ENCODE peak calls at places on chromosome 13, in six cellular contexts. N is mesendoderm, L is IMR-90, F is fibroblast of the conjunctiva, D is heart right ventricle, J is small intestine. Y is an unnamed sample.

GRCh38 chr13:96958286-96958891 is 35.9 kb downstream of the OXGR1 start:
- DNase-seq in N (peak), L (peak), F (peak), D (no peak), J (peak), Y (no peak)

GRCh38 chr13:93279982-93280381 is 53.4 kb downstream of the GPC6 start:
- DNase-seq in N (no peak), L (no peak), F (no peak), D (no peak), J (no peak), Y (no peak)

GRCh38 chr13:102191951-102192461 is 209.8 kb downstream of the FGF14 start:
- DNase-seq in N (no peak), L (peak), F (no peak), D (no peak), J (no peak), Y (peak)

GRCh38 chr13:107185889-107186288 is 618.0 kb upstream of the ARGLU1 start:
- DNase-seq in N (no peak), L (peak), F (no peak), D (no peak), J (no peak), Y (no peak)

GRCh38 chr13:98542568-98543379 is 34.1 kb downstream of the STK24 start:
- DNase-seq in N (no peak), L (no peak), F (no peak), D (no peak), J (no peak), Y (no peak)

GRCh38 chr13:36282818-36283432 is 14.7 kb downstream of the CCDC169 start:
- DNase-seq in N (peak), L (peak), F (no peak), D (no peak), J (peak), Y (no peak)

GRCh38 chr13:39777527-39778061 is 122.1 kb downstream of the COG6 start:
- DNase-seq in N (peak), L (peak), F (peak), D (no peak), J (peak), Y (no peak)

GRCh38 chr13:107808388-107808787 is 406.9 kb downstream of the LIG4 start:
- DNase-seq in N (no peak), L (peak), F (no peak), D (no peak), J (no peak), Y (no peak)

GRCh38 chr13:112690242-112690943 is 555 bp downstream of the ATP11A start:
- DNase-seq in N (no peak), L (peak), F (no peak), D (peak), J (peak), Y (peak)

GRCh38 chr13:73913043-73913740 is 221.0 kb downstream of the KLF12 start:
- DNase-seq in N (peak), L (peak), F (no peak), D (no peak), J (no peak), Y (no peak)

GRCh38 chr13:73722120-73722519 is 412.1 kb downstream of the KLF12 start:
- DNase-seq in N (peak), L (peak), F (peak), D (no peak), J (peak), Y (no peak)

GRCh38 chr13:51223284-51224270 is 1.4 kb downstream of the FAM124A start:
- DNase-seq in N (peak), L (no peak), F (no peak), D (no peak), J (no peak), Y (no peak)

GRCh38 chr13:113814435-113814821 is 49.4 kb downstream of the GAS6 start:
- DNase-seq in N (no peak), L (peak), F (no peak), D (no peak), J (no peak), Y (no peak)

GRCh38 chr13:33321686-33322473 is 36.3 kb upstream of the STARD13 start:
- DNase-seq in N (no peak), L (peak), F (no peak), D (no peak), J (no peak), Y (no peak)

GRCh38 chr13:29922281-29922821 is 71.9 kb upstream of the UBL3 start:
- DNase-seq in N (no peak), L (peak), F (no peak), D (no peak), J (no peak), Y (no peak)

GRCh38 chr13:33958964-33959363 is 141.0 kb downstream of the RFC3 start:
- DNase-seq in N (no peak), L (no peak), F (no peak), D (no peak), J (no peak), Y (no peak)

GRCh38 chr13:32650705-32651311 is 64.6 kb downstream of the PDS5B start:
- DNase-seq in N (peak), L (peak), F (peak), D (no peak), J (peak), Y (no peak)

GRCh38 chr13:53272873-53273272 is 244.3 kb downstream of the OLFM4 start:
- DNase-seq in N (peak), L (no peak), F (no peak), D (no peak), J (no peak), Y (no peak)

GRCh38 chr13:45340422-45341033 is 455 bp downstream of the TPT1 start:
- DNase-seq in N (peak), L (peak), F (peak), D (peak), J (peak), Y (peak)

GRCh38 chr13:109100705-109101104 is 471.3 kb downstream of the MYO16 start:
- DNase-seq in N (peak), L (no peak), F (no peak), D (no peak), J (no peak), Y (no peak)

GRCh38 chr13:46150134-46150693 is 31.8 kb downstream of the LCP1 start:
- DNase-seq in N (no peak), L (no peak), F (no peak), D (no peak), J (no peak), Y (no peak)

GRCh38 chr13:75405976-75406703 is 75.8 kb downstream of the TBC1D4 start:
- DNase-seq in N (no peak), L (no peak), F (peak), D (no peak), J (no peak), Y (no peak)

GRCh38 chr13:80577951-80578670 is 237.2 kb upstream of the SPRY2 start:
- DNase-seq in N (peak), L (no peak), F (no peak), D (peak), J (no peak), Y (no peak)

GRCh38 chr13:106230450-106230849 is 305.0 kb downstream of the EFNB2 start:
- DNase-seq in N (no peak), L (peak), F (peak), D (no peak), J (no peak), Y (no peak)

GRCh38 chr13:112220296-112220875 is 153.4 kb downstream of the SOX1 start:
- DNase-seq in N (no peak), L (no peak), F (no peak), D (no peak), J (no peak), Y (no peak)

GRCh38 chr13:75725784-75726183 is 89.7 kb downstream of the LMO7 start:
- DNase-seq in N (no peak), L (no peak), F (no peak), D (no peak), J (no peak), Y (no peak)

GRCh38 chr13:29162638-29163037 is 342.5 kb downstream of the MTUS2 start:
- DNase-seq in N (peak), L (no peak), F (peak), D (no peak), J (no peak), Y (no peak)